ENCODE peak calls at places on chromosomes 4 and X, in four cellular contexts. H is K562, N is A549, E is HepG2. R is an unnamed sample.

GRCh38 chr4:146520894-146521542 is 722 bp downstream of the SLC10A7 start:
- DNase-seq in H (peak), N (peak), E (peak), R (no peak)

GRCh38 chr4:157996061-157996460 is 176.8 kb downstream of the GASK1B start:
- DNase-seq in H (no peak), N (no peak), E (no peak), R (no peak)

GRCh38 chrX:101219840-101220191 is 230 bp downstream of the DRP2 start:
- DNase-seq in H (no peak), N (no peak), E (no peak), R (no peak)

GRCh38 chr4:26573389-26573794 is 10.5 kb upstream of the TBC1D19 start:
- DNase-seq in H (no peak), N (peak), E (no peak), R (no peak)

GRCh38 chrX:72078411-72078810 is 53.3 kb downstream of the RTL5 start:
- DNase-seq in H (no peak), N (no peak), E (no peak), R (no peak)

GRCh38 chr4:102627831-102628523 is 126.8 kb downstream of the NFKB1 start:
- DNase-seq in H (no peak), N (peak), E (no peak), R (no peak)

GRCh38 chr4:140237616-140238352 is 83.8 kb upstream of the MAML3 start:
- DNase-seq in H (no peak), N (no peak), E (no peak), R (peak)

GRCh38 chr4:182449186-182449880 is 206.1 kb downstream of the TENM3 start:
- DNase-seq in H (no peak), N (peak), E (no peak), R (no peak)

GRCh38 chr4:1767058-1767769 is 25.9 kb upstream of the FGFR3 start:
- DNase-seq in H (peak), N (peak), E (no peak), R (peak)

GRCh38 chr4:140308366-140309123 is 64.9 kb upstream of the SCOC start:
- DNase-seq in H (no peak), N (peak), E (no peak), R (no peak)

GRCh38 chrX:139738581-139738980 is 30.6 kb upstream of the MCF2 start:
- DNase-seq in H (no peak), N (no peak), E (no peak), R (no peak)

GRCh38 chrX:154600962-154601374 is 16.0 kb downstream of the CTAG1A start:
- DNase-seq in H (no peak), N (no peak), E (no peak), R (no peak)

GRCh38 chr4:161714022-161714751 is 449.6 kb downstream of the FSTL5 start:
- DNase-seq in H (no peak), N (no peak), E (no peak), R (no peak)

GRCh38 chr4:38315296-38315695 is 348.7 kb upstream of the KLF3 start:
- DNase-seq in H (no peak), N (no peak), E (no peak), R (no peak)

GRCh38 chr4:99863804-99864203 is 30.4 kb downstream of the LAMTOR3 start:
- DNase-seq in H (no peak), N (no peak), E (no peak), R (no peak)

GRCh38 chr4:183455431-183456145 is 11.2 kb downstream of the CDKN2AIP start:
- DNase-seq in H (no peak), N (no peak), E (no peak), R (no peak)

GRCh38 chrX:124097116-124097515 is 135.6 kb downstream of the STAG2 start:
- DNase-seq in H (no peak), N (no peak), E (no peak), R (no peak)

GRCh38 chr4:144591401-144591800 is 54.6 kb upstream of the HHIP start:
- DNase-seq in H (no peak), N (peak), E (no peak), R (no peak)

GRCh38 chr4:88204882-88205281 is 46.4 kb upstream of the ABCG2 start:
- DNase-seq in H (no peak), N (peak), E (no peak), R (no peak)

GRCh38 chrX:24055043-24055356 is 244 bp downstream of the EIF2S3 start:
- DNase-seq in H (peak), N (no peak), E (no peak), R (no peak)

GRCh38 chrX:107769581-107770317 is 5.8 kb downstream of the TSC22D3 start:
- DNase-seq in H (no peak), N (no peak), E (no peak), R (no peak)
- TF ChIP-seq NR3C1 in H (no peak), N (no peak), E (no peak), R (no peak)

DNA sequence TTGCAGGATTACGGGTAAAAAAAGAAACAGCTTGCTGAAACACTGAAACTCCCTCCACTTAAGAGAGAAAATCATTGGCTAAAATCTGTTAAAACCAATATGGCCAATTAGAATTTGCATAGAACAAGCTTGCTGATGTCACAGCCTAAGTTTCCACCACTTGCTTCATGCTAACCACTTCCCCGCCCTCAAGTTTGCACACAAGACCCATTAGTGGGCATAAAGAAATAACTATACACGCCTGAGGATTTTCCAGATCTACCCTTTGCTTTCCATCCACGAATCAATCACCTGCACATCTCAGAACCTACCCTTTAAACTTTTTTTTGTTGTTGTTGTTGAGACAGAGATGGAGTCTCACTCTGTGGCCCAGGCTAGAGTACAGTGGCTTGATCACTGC is 42.7 kb upstream of the PHEX start:
- DNase-seq in H (no peak), N (no peak), E (no peak), R (no peak)
- TF ChIP-seq NR3C1 in H (no peak), N (no peak), E (no peak), R (no peak)

GRCh38 chr4:23819041-23819511 is 70.8 kb downstream of the PPARGC1A start:
- DNase-seq in H (no peak), N (no peak), E (no peak), R (no peak)
- TF ChIP-seq NR3C1 in H (no peak), N (no peak), E (no peak), R (no peak)

GRCh38 chr4:148955926-148956325 is 513.7 kb upstream of the NR3C2 start:
- DNase-seq in H (no peak), N (no peak), E (no peak), R (no peak)
- TF ChIP-seq NR3C1 in H (no peak), N (no peak), E (no peak), R (no peak)

DNA sequence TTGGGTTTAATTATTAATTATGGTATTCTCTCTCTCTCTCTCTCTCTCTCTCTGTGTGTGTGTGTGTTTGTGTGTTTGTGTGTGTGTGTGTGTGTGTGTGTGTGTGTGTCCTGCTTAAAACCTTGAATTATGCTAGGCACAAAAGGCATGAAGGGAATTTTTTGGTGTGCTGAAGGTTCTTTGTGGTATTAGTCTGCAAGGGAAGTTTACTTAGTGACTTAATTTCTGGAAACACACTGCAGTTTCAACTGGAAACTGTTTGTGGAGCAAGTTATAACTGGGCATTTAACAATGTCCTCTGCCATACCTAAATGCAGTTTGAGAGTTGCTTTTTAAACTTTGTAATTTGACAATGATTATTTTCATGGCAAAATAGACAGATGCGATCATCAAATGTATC is 111.7 kb downstream of the FRMPD4 start:
- DNase-seq in H (no peak), N (no peak), E (no peak), R (no peak)
- TF ChIP-seq NR3C1 in H (no peak), N (no peak), E (no peak), R (no peak)

GRCh38 chr4:41400296-41400695 is 137.7 kb upstream of the LIMCH1 start:
- DNase-seq in H (no peak), N (no peak), E (no peak), R (no peak)
- TF ChIP-seq NR3C1 in H (no peak), N (no peak), E (no peak), R (no peak)

GRCh38 chr4:5784960-5785611 is 74.1 kb downstream of the EVC start:
- DNase-seq in H (no peak), N (no peak), E (no peak), R (no peak)
- TF ChIP-seq NR3C1 in H (no peak), N (no peak), E (no peak), R (no peak)

GRCh38 chr4:169131556-169132208 is 121.6 kb upstream of the CBR4 start:
- DNase-seq in H (no peak), N (no peak), E (no peak), R (no peak)

GRCh38 chr4:169135776-169136175 is 125.7 kb upstream of the CBR4 start:
- DNase-seq in H (no peak), N (no peak), E (no peak), R (no peak)

GRCh38 chr4:169132561-169133305 is 122.7 kb upstream of the CBR4 start:
- DNase-seq in H (no peak), N (no peak), E (no peak), R (no peak)

GRCh38 chr4:169136330-169136729 is 126.3 kb upstream of the CBR4 start:
- DNase-seq in H (no peak), N (no peak), E (no peak), R (no peak)

GRCh38 chr4:169133932-169134331 is 123.9 kb upstream of the CBR4 start:
- DNase-seq in H (no peak), N (no peak), E (peak), R (no peak)
- TF ChIP-seq NR3C1 in H (no peak), N (no peak), E (no peak), R (no peak)

R was measured in WTC11.